ENCODE peak calls at places on chromosomes 3 and 15, in nine cellular contexts. V, T, C, L, D, J, K, F and G are unnamed samples.

GRCh38 chr15:79185199-79185598 is 94.6 kb upstream of the RASGRF1 start:
- DNase-seq in T (no peak), J (no peak), F (peak; percentile 25), V (no peak), L (no peak), K (no peak), D (no peak), C (no peak), G (peak; percentile 29)

GRCh38 chr15:57542505-57542817 is 49.2 kb upstream of the MYZAP start:
- DNase-seq in J (no peak), D (no peak), T (no peak), F (no peak), C (no peak), K (no peak), L (no peak), V (no peak), G (no peak)

GRCh38 chr3:42351221-42351620 is 59.2 kb downstream of the LYZL4 start:
- DNase-seq in K (no peak), V (no peak), D (no peak), L (no peak), C (no peak), J (no peak), T (no peak), F (no peak), G (no peak)

GRCh38 chr3:46844851-46845250 is 18.4 kb downstream of the MYL3 start:
- DNase-seq in V (peak; percentile 40), T (no peak), J (peak; percentile 27), C (peak; percentile 7), L (no peak), D (peak; percentile 44), F (peak; percentile 44), K (peak; percentile 61), G (peak; percentile 2)

GRCh38 chr3:151630938-151631417 is 102.7 kb upstream of the AADACL2 start:
- DNase-seq in J (no peak), K (no peak), L (no peak), F (no peak), C (peak; percentile 69), T (no peak), V (no peak), D (no peak), G (no peak)

GRCh38 chr3:49607105-49607591 is 52.9 kb downstream of the BSN start:
- DNase-seq in V (no peak), C (no peak), T (no peak), D (no peak), F (no peak), K (peak; percentile 36), J (no peak), L (no peak), G (no peak)

GRCh38 chr15:78675617-78676360 is 34.8 kb upstream of the CHRNB4 start:
- DNase-seq in K (no peak), F (no peak), C (no peak), T (no peak), L (no peak), J (no peak), D (no peak), V (no peak), G (no peak)

GRCh38 chr3:128504957-128505730 is 12.1 kb upstream of the GATA2 start:
- DNase-seq in V (no peak), K (no peak), F (no peak), L (peak; percentile 44), D (no peak), C (no peak), J (no peak), T (no peak), G (no peak)

DNA sequence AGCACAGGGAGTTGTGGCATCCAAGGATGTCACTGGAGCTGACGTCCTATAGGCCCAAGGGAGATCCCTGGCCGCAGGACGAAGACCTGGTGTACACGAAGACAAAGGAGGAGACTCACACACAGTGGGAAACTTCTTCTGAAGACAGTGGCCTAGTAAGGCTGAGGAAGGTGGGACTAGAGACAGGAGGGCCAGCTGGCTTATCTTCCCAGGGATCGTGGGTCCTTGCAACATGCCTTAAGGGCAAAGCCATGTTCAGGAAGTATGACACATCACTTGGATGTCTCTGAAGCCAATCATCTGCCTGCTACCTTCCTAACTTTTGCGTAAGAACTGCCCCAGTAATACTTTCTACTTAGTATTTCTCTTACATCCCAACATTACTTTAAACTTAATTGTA is 30.4 kb downstream of the NOX5 start:
- DNase-seq in J (no peak), C (peak; percentile 38), V (no peak), K (no peak), L (no peak), F (no peak), D (no peak), T (no peak), G (no peak)
- H3K27me3 ChIP-seq in J (no peaks in the 10 kb centered on the region), C (no peaks in the 10 kb centered on the region), V (no peaks in the 10 kb centered on the region), K (no peaks in the 10 kb centered on the region), L (no peaks in the 10 kb centered on the region), F (no peaks in the 10 kb centered on the region), D (no peaks in the 10 kb centered on the region), T (no peaks in the 10 kb centered on the region), G (peaks cover 6% of the 10 kb centered on the region)

GRCh38 chr3:123546133-123546755 is 38.6 kb downstream of the HACD2 start:
- DNase-seq in C (peak; percentile 64), F (no peak), K (no peak), V (no peak), J (no peak), T (no peak), D (no peak), L (no peak), G (no peak)
- H3K27me3 ChIP-seq in C (no peaks in the 10 kb centered on the region), F (no peaks in the 10 kb centered on the region), K (no peaks in the 10 kb centered on the region), V (no peaks in the 10 kb centered on the region), J (no peaks in the 10 kb centered on the region), T (no peaks in the 10 kb centered on the region), D (no peaks in the 10 kb centered on the region), L (no peaks in the 10 kb centered on the region), G (no peaks in the 10 kb centered on the region)

DNA sequence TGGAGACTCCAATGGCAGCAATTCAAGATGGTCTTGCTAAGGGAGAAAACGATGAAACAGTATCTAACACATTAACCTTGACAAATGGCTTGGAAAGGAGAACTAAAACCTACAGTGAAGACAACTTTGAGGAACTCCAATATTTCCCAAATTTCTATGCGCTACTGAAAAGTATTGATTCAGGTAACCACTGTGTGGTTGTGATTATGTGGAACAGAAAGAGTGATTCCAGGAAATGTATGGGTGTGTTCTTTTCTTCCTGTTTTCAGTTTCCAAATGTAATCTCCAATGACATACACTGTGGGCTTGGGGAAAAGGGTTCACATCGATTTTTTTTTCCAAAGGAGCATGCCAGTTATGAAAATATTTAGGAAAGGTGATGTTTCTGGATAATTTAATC is 10.9 kb downstream of the SCG3 start:
- DNase-seq in C (no peak), J (no peak), T (no peak), K (no peak), D (no peak), L (no peak), V (no peak), F (no peak), G (no peak)
- H3K27me3 ChIP-seq in C (peaks cover 10% of the 10 kb centered on the region), J (no peaks in the 10 kb centered on the region), T (no peaks in the 10 kb centered on the region), K (no peaks in the 10 kb centered on the region), D (no peaks in the 10 kb centered on the region), L (peaks cover 7% of the 10 kb centered on the region), V (no peaks in the 10 kb centered on the region), F (no peaks in the 10 kb centered on the region), G (peaks cover 2% of the 10 kb centered on the region)

GRCh38 chr3:24829011-24829581 is 334.4 kb upstream of the THRB start:
- DNase-seq in C (no peak), V (peak; percentile 54), J (peak; percentile 39), K (peak; percentile 81), D (peak; percentile 46), F (peak; percentile 78), T (peak; percentile 37), L (peak; percentile 54), G (no peak)
- H3K27me3 ChIP-seq in C (peaks cover 6% of the 10 kb centered on the region), V (peaks cover 20% of the 10 kb centered on the region), J (peaks cover 39% of the 10 kb centered on the region), K (peaks cover 31% of the 10 kb centered on the region), D (peaks cover 10% of the 10 kb centered on the region), F (peaks cover 71% of the 10 kb centered on the region), T (peaks cover 9% of the 10 kb centered on the region), L (peaks cover 28% of the 10 kb centered on the region), G (no peaks in the 10 kb centered on the region)

GRCh38 chr3:160150525-160150924 is 74.7 kb upstream of the C3orf80 start:
- DNase-seq in K (no peak), V (no peak), C (peak; percentile 20), F (no peak), J (no peak), D (no peak), T (no peak), L (no peak), G (no peak)
- H3K27me3 ChIP-seq in K (no peaks in the 10 kb centered on the region), V (no peaks in the 10 kb centered on the region), C (no peaks in the 10 kb centered on the region), F (no peaks in the 10 kb centered on the region), J (no peaks in the 10 kb centered on the region), D (no peaks in the 10 kb centered on the region), T (no peaks in the 10 kb centered on the region), L (no peaks in the 10 kb centered on the region), G (no peaks in the 10 kb centered on the region)

GRCh38 chr15:96363692-96364091 is 33.2 kb downstream of the NR2F2 start:
- DNase-seq in K (no peak), F (peak; percentile 20), V (no peak), D (no peak), C (no peak), J (no peak), T (no peak), L (no peak), G (no peak)

GRCh38 chr15:96360581-96361308 is 30.2 kb downstream of the NR2F2 start:
- DNase-seq in L (no peak), T (no peak), V (no peak), D (no peak), J (no peak), F (peak; percentile 91), C (no peak), K (no peak), G (no peak)

GRCh38 chr15:96362001-96362758 is 31.7 kb downstream of the NR2F2 start:
- DNase-seq in F (peak; percentile 79), C (no peak), L (no peak), T (no peak), K (no peak), V (no peak), D (no peak), J (no peak), G (no peak)

GRCh38 chr15:96361309-96362000 is 31.0 kb downstream of the NR2F2 start:
- DNase-seq in C (no peak), F (peak; percentile 75), L (no peak), J (no peak), D (no peak), T (no peak), V (no peak), K (no peak), G (no peak)

GRCh38 chr15:96362759-96363678 is 32.5 kb downstream of the NR2F2 start:
- DNase-seq in J (no peak), C (no peak), V (no peak), L (no peak), K (no peak), F (peak; percentile 91), T (no peak), D (no peak), G (no peak)
- H3K27me3 ChIP-seq in J (peaks cover 100% of the 10 kb centered on the region), C (no peaks in the 10 kb centered on the region), V (peaks cover 86% of the 10 kb centered on the region), L (peaks cover 98% of the 10 kb centered on the region), K (peaks cover 68% of the 10 kb centered on the region), F (peaks cover 97% of the 10 kb centered on the region), T (peaks cover 74% of the 10 kb centered on the region), D (peaks cover 96% of the 10 kb centered on the region), G (peaks cover 3% of the 10 kb centered on the region)

DNA sequence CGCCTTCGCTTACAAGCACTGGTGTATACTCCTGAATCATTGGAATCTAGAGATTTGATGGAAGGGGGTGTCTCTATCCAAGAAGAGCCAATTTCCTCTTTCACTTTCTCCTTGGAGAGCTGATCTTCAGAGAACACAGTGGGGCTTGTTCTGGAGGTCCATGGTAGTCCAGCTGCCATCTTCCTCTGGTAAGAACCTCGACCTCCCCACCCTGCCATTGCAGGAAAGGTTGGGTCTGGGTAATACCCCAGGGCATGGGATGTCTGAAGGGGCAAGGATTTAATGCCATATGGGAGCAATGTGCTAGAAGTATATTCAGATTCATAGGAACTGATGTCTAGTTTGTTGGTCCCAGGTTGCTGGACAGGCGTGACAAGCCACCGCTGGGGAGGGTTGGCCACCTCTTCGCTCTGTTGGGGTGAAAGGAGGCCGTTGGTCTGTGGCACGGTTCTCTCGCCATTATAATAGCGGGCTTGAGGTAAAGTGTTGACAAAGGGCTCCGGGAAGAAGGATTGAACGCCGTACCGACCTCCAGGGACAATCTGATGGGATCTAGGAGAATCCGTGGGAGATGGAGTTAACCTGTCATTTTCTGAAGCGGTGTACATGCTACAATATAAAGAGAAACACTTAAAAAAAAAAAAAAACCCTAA is 4.8 kb downstream of the EOMES start:
- DNase-seq in V (no peak), J (no peak), F (no peak), T (no peak), D (no peak), K (no peak), C (no peak), L (no peak), G (no peak)
- H3K27me3 ChIP-seq in V (peaks cover 94% of the 10 kb centered on the region), J (peaks cover 100% of the 10 kb centered on the region), F (peaks cover 100% of the 10 kb centered on the region), T (peaks cover 58% of the 10 kb centered on the region), D (peaks cover 65% of the 10 kb centered on the region), K (peaks cover 81% of the 10 kb centered on the region), C (peaks cover 40% of the 10 kb centered on the region), L (peaks cover 86% of the 10 kb centered on the region), G (no peaks in the 10 kb centered on the region)